ENCODE peak calls at places on chromosomes 5 and 9, in six cellular contexts. S is neural progenitor cell, K is H9, N is mammary epithelial cell, X is osteoblast, C is MM.1S. A is an unnamed sample.

GRCh38 chr9:5643005-5643624 is 14.2 kb downstream of the RIC1 start:
- DNase-seq in S (no peak), K (no peak), N (no peak), X (no peak), C (no peak), A (no peak)

GRCh38 chr5:146528232-146528631 is 12.2 kb upstream of the GPR151 start:
- DNase-seq in S (no peak), K (no peak), N (no peak), X (no peak), C (no peak), A (no peak)

GRCh38 chr9:27534131-27534530 is 4.5 kb upstream of the MOB3B start:
- DNase-seq in S (no peak), K (no peak), N (no peak), X (no peak), C (no peak), A (no peak)

GRCh38 chr5:103066346-103066745 is 53.6 kb downstream of the GIN1 start:
- DNase-seq in S (no peak), K (no peak), N (peak; percentile 49), X (no peak), C (no peak), A (no peak)

GRCh38 chr5:55338810-55339243 is 31.0 kb downstream of the MTREX start:
- DNase-seq in S (no peak), K (no peak), N (no peak), X (no peak), C (no peak), A (no peak)

GRCh38 chr9:811101-811531 is 30.4 kb upstream of the DMRT1 start:
- DNase-seq in S (no peak), K (no peak), N (peak; percentile 73), X (peak; percentile 76), C (no peak), A (no peak)

GRCh38 chr9:136527721-136528710 is 17.8 kb downstream of the NOTCH1 start:
- DNase-seq in S (peak; percentile 43), K (no peak), N (no peak), X (peak; percentile 99), C (no peak), A (no peak)

GRCh38 chr5:33936381-33937016 is at the start of gene RXFP3:
- DNase-seq in S (no peak), K (no peak), N (no peak), X (peak; percentile 86), C (no peak), A (no peak)

GRCh38 chr5:139812836-139813805 is 17.5 kb downstream of the PSD2 start:
- DNase-seq in S (no peak), K (no peak), N (no peak), X (peak; percentile 68), C (no peak), A (no peak)

GRCh38 chr5:77418162-77418561 is 74.0 kb downstream of the WDR41 start:
- DNase-seq in S (no peak), K (no peak), N (no peak), X (peak; percentile 36), C (no peak), A (no peak)

GRCh38 chr5:139141841-139142240 is 56.3 kb downstream of the SIL1 start:
- DNase-seq in S (no peak), K (no peak), N (peak; percentile 32), X (no peak), C (no peak), A (no peak)

GRCh38 chr9:6153425-6153824 is 62.2 kb upstream of the IL33 start:
- DNase-seq in S (no peak), K (no peak), N (peak; percentile 81), X (no peak), C (no peak), A (no peak)

GRCh38 chr5:44807269-44807668 is 1.5 kb upstream of the MRPS30 start:
- DNase-seq in S (no peak), K (no peak), N (peak; percentile 71), X (no peak), C (no peak), A (no peak)

GRCh38 chr5:5373351-5374033 is 49.0 kb upstream of the ICE1 start:
- DNase-seq in S (no peak), K (no peak), N (no peak), X (no peak), C (no peak), A (no peak)

GRCh38 chr9:29213374-29214161 is 1640.3 kb upstream of the C9orf72 start:
- DNase-seq in S (peak; percentile 69), K (peak; percentile 81), N (peak; percentile 69), X (no peak), C (peak; percentile 55), A (no peak)

GRCh38 chr5:39164016-39164415 is 55.3 kb downstream of the FYB1 start:
- DNase-seq in S (no peak), K (no peak), N (no peak), X (no peak), C (no peak), A (peak; percentile 70)

GRCh38 chr5:137575847-137576246 is 76.7 kb upstream of the SPOCK1 start:
- DNase-seq in S (no peak), K (no peak), N (peak; percentile 68), X (no peak), C (no peak), A (no peak)

GRCh38 chr5:172616730-172617129 is 24.3 kb upstream of the NEURL1B start:
- DNase-seq in S (no peak), K (no peak), N (no peak), X (no peak), C (no peak), A (no peak)

GRCh38 chr9:36818965-36819870 is 214.8 kb downstream of the PAX5 start:
- DNase-seq in S (peak; percentile 69), K (peak; percentile 50), N (no peak), X (peak; percentile 54), C (no peak), A (no peak)

GRCh38 chr5:37028910-37029309 is 152.3 kb downstream of the NIPBL start:
- DNase-seq in S (no peak), K (no peak), N (no peak), X (no peak), C (no peak), A (no peak)

GRCh38 chr9:123723135-123723875 is 206.6 kb downstream of the DENND1A start:
- DNase-seq in S (no peak), K (no peak), N (no peak), X (no peak), C (no peak), A (no peak)

GRCh38 chr5:152688561-152689274 is 283.6 kb upstream of the NMUR2 start:
- DNase-seq in S (no peak), K (no peak), N (peak; percentile 92), X (peak; percentile 74), C (no peak), A (no peak)

GRCh38 chr9:98146101-98146991 is 27.3 kb upstream of the TRIM14 start:
- DNase-seq in S (peak; percentile 20), K (no peak), N (peak; percentile 84), X (peak; percentile 23), C (peak; percentile 37), A (no peak)

GRCh38 chr5:15731686-15732085 is 231.7 kb downstream of the FBXL7 start:
- DNase-seq in S (no peak), K (no peak), N (no peak), X (no peak), C (no peak), A (no peak)
- TF ChIP-seq CTCF in S (no peak), K (no peak), N (no peak), X (no peak), C (no peak), A (no peak)

GRCh38 chr9:92969516-92970466 is 22.5 kb downstream of the FGD3 start:
- DNase-seq in S (no peak), K (peak; percentile 54), N (no peak), X (no peak), C (no peak), A (no peak)

GRCh38 chr9:92965759-92966517 is 18.6 kb downstream of the FGD3 start:
- DNase-seq in S (no peak), K (no peak), N (no peak), X (peak; percentile 19), C (no peak), A (no peak)

GRCh38 chr9:92970467-92970923 is 23.2 kb downstream of the FGD3 start:
- DNase-seq in S (peak; percentile 91), K (peak; percentile 89), N (peak; percentile 74), X (peak; percentile 91), C (no peak), A (no peak)

GRCh38 chr9:92966518-92966800 is 19.1 kb downstream of the FGD3 start:
- DNase-seq in S (no peak), K (no peak), N (no peak), X (no peak), C (no peak), A (no peak)

GRCh38 chr9:92968081-92968480 is 20.8 kb downstream of the FGD3 start:
- DNase-seq in S (no peak), K (no peak), N (no peak), X (peak; percentile 22), C (no peak), A (no peak)
- H4K20me1 ChIP-seq in S (no peaks in the 10 kb centered on the region), K (no peaks in the 10 kb centered on the region), N (no peaks in the 10 kb centered on the region), X (no peaks in the 10 kb centered on the region), C (no peaks in the 10 kb centered on the region), A (peaks cover 28% of the 10 kb centered on the region)

GRCh38 chr5:42858031-42858643 is 46.4 kb upstream of the SELENOP start:
- DNase-seq in S (no peak), K (no peak), N (peak; percentile 64), X (peak; percentile 59), C (no peak), A (no peak)
- H2AFZ ChIP-seq in S (peak overlapping the region; percentile 90), K (no peak overlapping the region), N (peak overlapping the region; percentile 97), X (peak overlapping the region; percentile 88), C (no peak overlapping the region), A (no peak overlapping the region)

GRCh38 chr5:141920771-141921170 is 2.9 kb upstream of the DELE1 start:
- DNase-seq in S (no peak), K (no peak), N (no peak), X (no peak), C (no peak), A (no peak)

GRCh38 chr5:141926434-141926833 is 2.8 kb downstream of the DELE1 start:
- DNase-seq in S (no peak), K (no peak), N (no peak), X (peak; percentile 15), C (no peak), A (no peak)

GRCh38 chr5:141919218-141920129 is 4.2 kb upstream of the DELE1 start:
- DNase-seq in S (no peak), K (no peak), N (no peak), X (no peak), C (peak; percentile 18), A (no peak)

GRCh38 chr5:141928051-141928450 is 4.4 kb downstream of the DELE1 start:
- DNase-seq in S (no peak), K (no peak), N (no peak), X (no peak), C (no peak), A (no peak)

DNA sequence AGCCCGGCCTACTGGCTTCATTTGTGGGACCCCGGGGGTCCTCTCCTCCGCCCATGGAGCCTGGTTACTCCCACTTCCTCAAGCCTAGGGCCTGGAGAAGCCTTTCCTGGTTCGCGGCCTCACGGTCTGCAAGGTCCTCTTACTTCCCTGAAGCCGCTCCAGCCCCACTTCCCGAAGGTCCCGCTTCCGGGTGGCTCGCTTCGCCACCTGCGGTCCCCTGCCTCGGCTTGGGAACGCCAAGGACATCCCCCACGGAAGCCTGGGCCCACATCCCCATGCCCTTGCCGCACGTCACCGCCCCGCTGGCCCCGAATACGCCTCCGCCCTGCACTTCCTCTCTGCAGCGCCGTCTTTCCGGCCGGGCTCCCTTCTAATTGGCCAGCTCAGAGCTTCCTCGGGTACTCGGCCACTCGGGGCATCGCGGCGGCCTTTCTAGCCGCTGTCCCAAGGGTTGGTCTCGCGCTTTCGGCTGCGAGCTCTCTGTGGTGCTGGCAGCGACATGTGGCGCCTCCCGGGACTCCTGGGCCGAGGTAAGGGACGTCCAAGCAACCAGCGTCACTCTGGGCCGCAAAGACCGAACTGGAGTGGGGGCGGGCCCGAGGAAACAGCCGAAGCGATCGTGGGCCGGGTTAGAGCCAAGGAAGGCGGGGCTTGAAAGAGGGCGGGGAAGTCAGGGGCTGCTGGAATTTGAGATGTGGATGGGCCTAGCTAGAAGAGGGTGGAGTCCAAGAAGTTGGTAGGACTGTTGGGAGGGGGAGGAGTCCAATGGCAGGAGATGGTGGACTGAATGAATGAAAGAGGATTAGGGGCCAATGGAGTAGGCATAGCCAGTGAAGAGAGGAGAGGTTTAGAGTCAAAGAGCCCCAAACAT is at the start of gene DELE1:
- DNase-seq in S (peak; percentile 95), K (peak; percentile 95), N (peak; percentile 92), X (peak; percentile 98), C (peak; percentile 91), A (peak; percentile 95)
- TF ChIP-seq CTCF in S (no peak), K (no peak), N (no peak), X (no peak), C (no peak), A (no peak)